ENCODE peak calls at places on chromosomes 3 and 15, in four cellular contexts. J is IMR-90, N is tibial artery, T is suprapubic skin. I is an unnamed sample.

GRCh38 chr3:36649078-36649477 is 115.3 kb downstream of the DCLK3 start:
- DNase-seq in J (no peak), N (no peak), T (no peak), I (no peak)

GRCh38 chr3:32443471-32443870 is 51.8 kb downstream of the CMTM7 start:
- DNase-seq in J (peak), N (no peak), T (no peak), I (no peak)

GRCh38 chr15:48473667-48474066 is 142.4 kb downstream of the DUT start:
- DNase-seq in J (no peak), N (no peak), T (no peak), I (no peak)

GRCh38 chr3:191383104-191383503 is 52.8 kb upstream of the UTS2B start:
- DNase-seq in J (peak), N (no peak), T (no peak), I (no peak)

GRCh38 chr3:43194490-43195115 is 88.7 kb upstream of the POMGNT2 start:
- DNase-seq in J (no peak), N (no peak), T (no peak), I (no peak)

GRCh38 chr15:92618121-92618520 is 37.5 kb downstream of the FAM174B start:
- DNase-seq in J (no peak), N (peak), T (no peak), I (no peak)

GRCh38 chr3:114411811-114412803 is 118.3 kb downstream of the TIGIT start:
- DNase-seq in J (peak), N (no peak), T (no peak), I (no peak)

GRCh38 chr3:172675371-172676193 is 35.3 kb downstream of the NCEH1 start:
- DNase-seq in J (peak), N (no peak), T (no peak), I (no peak)

GRCh38 chr3:32076566-32076965 is 29.9 kb upstream of the GPD1L start:
- DNase-seq in J (no peak), N (no peak), T (no peak), I (no peak)

GRCh38 chr3:182389041-182389815 is 404.1 kb upstream of the ATP11B start:
- DNase-seq in J (no peak), N (no peak), T (no peak), I (no peak)

GRCh38 chr3:169699070-169699469 is 35.6 kb upstream of the MECOM start:
- DNase-seq in J (peak), N (no peak), T (no peak), I (no peak)

GRCh38 chr3:180018588-180018987 is 18.1 kb downstream of the PEX5L start:
- DNase-seq in J (no peak), N (no peak), T (no peak), I (no peak)

GRCh38 chr3:148742127-148742526 is 44.4 kb downstream of the AGTR1 start:
- DNase-seq in J (no peak), N (no peak), T (no peak), I (no peak)

GRCh38 chr3:9552252-9552999 is 1.2 kb downstream of the LHFPL4 start:
- DNase-seq in J (peak), N (no peak), T (no peak), I (no peak)

GRCh38 chr15:94893091-94893490 is 661.7 kb downstream of the MCTP2 start:
- DNase-seq in J (no peak), N (no peak), T (no peak), I (no peak)

GRCh38 chr3:111212511-111212910 is 140.9 kb downstream of the NECTIN3 start:
- DNase-seq in J (no peak), N (no peak), T (no peak), I (no peak)

GRCh38 chr3:116930786-116931185 is 221.2 kb downstream of the TUSC7 start:
- DNase-seq in J (peak), N (no peak), T (no peak), I (no peak)

GRCh38 chr3:118882353-118882947 is 152.2 kb downstream of the IGSF11 start:
- DNase-seq in J (peak), N (peak), T (no peak), I (no peak)

GRCh38 chr3:169430687-169431404 is 232.7 kb downstream of the MECOM start:
- DNase-seq in J (peak), N (no peak), T (no peak), I (no peak)

GRCh38 chr3:23806322-23807160 is 786 bp downstream of the UBE2E1 start:
- DNase-seq in J (no peak), N (peak), T (peak), I (no peak)

GRCh38 chr3:45927881-45928280 is 15.4 kb upstream of the CXCR6 start:
- DNase-seq in J (peak), N (no peak), T (no peak), I (no peak)

GRCh38 chr3:10228248-10228950 is 19.9 kb upstream of the TATDN2 start:
- DNase-seq in J (no peak), N (no peak), T (no peak), I (no peak)

GRCh38 chr3:13689373-13690265 is 140.7 kb downstream of the FBLN2 start:
- DNase-seq in J (no peak), N (no peak), T (no peak), I (no peak)

GRCh38 chr3:46843508-46843907 is 19.7 kb downstream of the MYL3 start:
- DNase-seq in J (no peak), N (no peak), T (no peak), I (no peak)

GRCh38 chr3:67515778-67516177 is 138.6 kb downstream of the SUCLG2 start:
- DNase-seq in J (no peak), N (no peak), T (no peak), I (no peak)

GRCh38 chr3:42195879-42196330 is 70.1 kb downstream of the CCK start:
- DNase-seq in J (peak), N (no peak), T (no peak), I (no peak)

GRCh38 chr15:72585659-72586058 is 68.8 kb upstream of the GOLGA6B start:
- DNase-seq in J (peak), N (no peak), T (no peak), I (no peak)

GRCh38 chr15:92719024-92719423 is 63.4 kb upstream of the FAM174B start:
- DNase-seq in J (no peak), N (no peak), T (no peak), I (no peak)

GRCh38 chr3:137172703-137173102 is 214.9 kb downstream of the IL20RB start:
- DNase-seq in J (no peak), N (no peak), T (no peak), I (no peak)

GRCh38 chr3:10373686-10374261 is 52.9 kb upstream of the SEC13 start:
- DNase-seq in J (peak), N (no peak), T (no peak), I (no peak)

GRCh38 chr3:172192830-172193415 is 153.5 kb downstream of the FNDC3B start:
- DNase-seq in J (no peak), N (no peak), T (no peak), I (no peak)

DNA sequence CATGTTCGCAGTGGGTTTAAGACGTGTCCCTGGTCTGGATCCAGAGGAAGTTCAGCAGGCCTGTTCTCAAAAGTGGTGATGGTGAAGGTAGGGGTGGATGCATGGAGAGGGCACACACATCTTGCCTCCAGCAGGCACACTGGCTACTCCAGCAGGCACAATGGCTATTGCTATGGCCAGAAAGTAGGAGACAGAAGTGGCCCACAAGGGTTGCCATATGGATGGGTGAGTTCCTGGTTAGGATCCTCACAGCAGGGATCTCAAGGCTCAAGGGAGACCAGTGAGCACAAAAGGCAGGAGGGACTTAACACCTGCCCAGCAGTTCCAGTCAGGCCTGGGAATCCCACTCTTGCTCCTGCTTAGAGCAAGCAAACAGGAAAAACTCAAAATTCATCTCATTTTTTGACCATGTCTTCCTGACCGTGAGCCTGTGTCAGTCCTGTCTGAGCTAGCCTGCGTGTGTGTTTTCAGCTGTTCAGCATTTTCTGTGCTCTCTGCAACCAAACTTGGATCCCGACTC is 107.8 kb downstream of the LRIG1 start:
- DNase-seq in J (no peak), N (no peak), T (no peak), I (no peak)
- H3K4me3 ChIP-seq in J (no peak), N (no peak), T (no peak), I (no peak)

GRCh38 chr3:28345690-28346089 is 2.8 kb upstream of the ZCWPW2 start:
- DNase-seq in J (no peak), N (no peak), T (no peak), I (no peak)

GRCh38 chr3:28348286-28348636 is 260 bp upstream of the ZCWPW2 start:
- DNase-seq in J (peak), N (peak), T (peak), I (peak)

GRCh38 chr3:28347374-28348285 is 891 bp upstream of the ZCWPW2 start:
- DNase-seq in J (peak), N (no peak), T (no peak), I (no peak)

GRCh38 chr3:28349397-28350000 is 875 bp upstream of the AZI2 start:
- DNase-seq in J (peak), N (no peak), T (no peak), I (no peak)

GRCh38 chr3:28348637-28349396 is at the start of the genes AZI2 and ZCWPW2:
- DNase-seq in J (peak), N (peak), T (peak), I (no peak)
- TF ChIP-seq CTCF in J (peak), N (peak), T (no peak), I (peak)

DNA sequence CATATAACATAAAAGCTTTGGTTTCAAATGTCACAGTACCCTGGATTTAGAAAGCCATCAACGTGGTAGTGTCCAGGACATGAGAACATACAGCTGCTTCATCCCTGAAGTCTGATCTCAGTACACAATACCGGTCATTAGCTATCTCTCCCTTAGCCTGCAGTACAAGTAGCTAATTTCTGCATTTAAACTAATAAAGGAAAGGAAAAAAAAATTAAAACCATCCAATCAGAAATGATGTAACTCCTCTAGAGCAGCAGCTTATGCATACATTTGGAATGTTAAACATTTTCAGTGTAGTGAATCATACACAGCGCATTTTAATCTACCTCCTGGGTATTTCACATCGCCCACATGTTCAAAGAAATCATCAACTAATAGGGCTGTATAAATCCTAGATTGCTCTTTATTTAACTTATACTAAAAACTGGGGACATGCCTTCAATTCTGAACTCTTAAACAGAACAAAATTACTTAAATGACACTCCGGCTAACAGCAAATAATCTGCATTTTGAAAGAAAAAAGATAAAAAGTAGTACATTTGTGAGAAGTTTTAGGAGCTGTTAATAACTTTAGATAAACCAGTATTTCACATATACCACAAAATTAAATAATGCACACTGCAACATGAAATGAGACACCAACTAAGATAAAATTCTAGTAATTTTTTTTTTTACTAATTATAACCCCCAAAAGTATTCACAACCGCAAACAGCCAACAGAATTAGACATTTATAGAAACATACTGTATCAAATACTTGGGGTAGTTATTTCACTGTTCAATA is 3.7 kb downstream of the IGF2BP2 start:
- DNase-seq in J (peak), N (no peak), T (no peak), I (no peak)
- H3K27ac ChIP-seq in J (peak), N (no peak), T (no peak), I (no peak)

GRCh38 chr15:85543741-85544155 is 163.3 kb downstream of the AKAP13 start:
- DNase-seq in J (no peak), N (peak), T (peak), I (no peak)
- H3K4me3 ChIP-seq in J (no peak), N (no peak), T (peak), I (no peak)

GRCh38 chr3:50890688-50891344 is 216.1 kb downstream of the DOCK3 start:
- DNase-seq in J (no peak), N (no peak), T (no peak), I (no peak)

GRCh38 chr3:50885070-50885469 is 210.3 kb downstream of the DOCK3 start:
- DNase-seq in J (no peak), N (no peak), T (no peak), I (no peak)

DNA sequence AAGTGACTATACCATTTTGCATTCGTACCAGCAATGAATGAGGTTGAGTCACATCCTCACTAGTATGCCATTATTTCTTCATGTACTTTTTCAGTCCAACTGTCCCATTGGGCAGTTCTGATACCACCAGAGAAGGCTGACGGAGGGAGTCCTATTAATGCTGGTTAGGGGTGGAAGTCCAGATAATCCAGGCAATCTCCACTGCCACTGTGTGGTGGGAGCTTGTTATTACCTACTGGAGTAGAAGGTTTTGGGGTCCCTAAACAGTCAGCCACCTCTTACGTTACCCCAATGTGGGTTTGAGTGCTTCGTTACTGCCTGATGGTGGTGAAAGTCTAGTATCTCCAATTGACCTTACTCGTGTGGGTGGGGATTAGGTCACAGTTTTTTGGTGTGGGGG is 210.8 kb downstream of the DOCK3 start:
- DNase-seq in J (no peak), N (no peak), T (no peak), I (no peak)
- TF ChIP-seq CTCF in J (no peak), N (peak), T (no peak), I (no peak)

DNA sequence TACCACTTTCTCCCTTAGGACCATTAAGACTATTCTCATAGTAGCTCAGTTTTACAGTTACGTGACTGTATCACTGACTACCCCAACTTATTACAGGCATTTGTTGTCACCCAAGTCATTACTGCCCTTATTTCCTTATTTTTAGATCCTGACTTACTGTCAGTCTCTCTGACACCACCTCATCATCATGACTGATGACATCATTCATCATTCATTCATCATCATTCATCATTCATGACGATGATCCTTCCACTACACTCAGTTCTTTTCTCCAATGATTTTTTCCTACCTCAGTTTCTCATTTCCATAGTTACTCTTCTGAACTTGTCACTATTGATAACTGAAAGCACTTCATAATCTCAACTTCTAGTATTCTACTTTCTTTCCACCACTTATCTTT is 83.8 kb downstream of the ADAM10 start:
- DNase-seq in J (no peak), N (no peak), T (no peak), I (no peak)
- H3K27ac ChIP-seq in J (no peak), N (no peak), T (no peak), I (no peak)

DNA sequence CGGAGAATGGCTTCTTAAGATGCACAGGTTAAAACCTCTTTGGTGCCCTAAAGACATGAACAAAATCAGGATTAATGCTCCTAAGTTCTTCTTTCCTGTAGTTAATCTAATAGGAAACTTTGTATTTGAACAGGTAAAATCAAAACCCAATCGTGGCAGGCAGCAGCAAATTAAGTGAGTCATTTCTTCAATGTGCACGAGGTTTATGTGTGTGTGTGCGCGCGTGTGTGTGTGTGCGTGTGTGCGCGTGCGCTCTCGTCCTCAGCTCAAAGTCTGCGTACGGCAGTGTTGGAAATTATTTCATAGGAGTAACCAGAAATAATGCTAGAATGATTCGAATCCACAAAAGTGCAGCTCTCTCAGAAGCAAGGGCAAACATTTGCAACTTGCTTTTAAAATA is 905 bp downstream of the FAM81A start:
- DNase-seq in J (no peak), N (no peak), T (no peak), I (no peak)
- H3K4me3 ChIP-seq in J (no peak), N (peak), T (peak), I (peak)

GRCh38 chr3:100732435-100732834 is 23.1 kb downstream of the TFG start:
- DNase-seq in J (no peak), N (no peak), T (no peak), I (no peak)

GRCh38 chr3:100740207-100740606 is 30.9 kb downstream of the TFG start:
- DNase-seq in J (no peak), N (no peak), T (no peak), I (no peak)

DNA sequence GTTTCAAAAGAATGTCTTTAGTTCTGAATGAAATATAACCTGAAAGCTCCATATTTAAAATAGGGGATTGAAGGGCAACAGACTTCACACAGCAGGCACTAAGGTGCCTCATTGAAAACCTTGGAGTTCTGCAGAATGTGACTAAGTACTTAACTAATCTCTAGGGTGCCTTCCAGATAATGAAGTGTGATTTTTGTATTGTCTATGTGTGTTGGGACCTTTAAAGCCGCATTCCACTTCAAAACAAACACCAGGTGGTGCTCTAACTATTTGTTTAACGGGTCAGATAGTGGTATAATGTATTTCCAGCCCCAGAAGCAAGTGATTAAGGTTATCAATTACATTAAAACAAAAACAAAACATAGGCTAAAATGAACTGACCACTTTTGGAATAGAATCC is 28.0 kb downstream of the TFG start:
- DNase-seq in J (peak), N (no peak), T (no peak), I (no peak)
- TF ChIP-seq CTCF in J (peak), N (peak), T (no peak), I (no peak)

DNA sequence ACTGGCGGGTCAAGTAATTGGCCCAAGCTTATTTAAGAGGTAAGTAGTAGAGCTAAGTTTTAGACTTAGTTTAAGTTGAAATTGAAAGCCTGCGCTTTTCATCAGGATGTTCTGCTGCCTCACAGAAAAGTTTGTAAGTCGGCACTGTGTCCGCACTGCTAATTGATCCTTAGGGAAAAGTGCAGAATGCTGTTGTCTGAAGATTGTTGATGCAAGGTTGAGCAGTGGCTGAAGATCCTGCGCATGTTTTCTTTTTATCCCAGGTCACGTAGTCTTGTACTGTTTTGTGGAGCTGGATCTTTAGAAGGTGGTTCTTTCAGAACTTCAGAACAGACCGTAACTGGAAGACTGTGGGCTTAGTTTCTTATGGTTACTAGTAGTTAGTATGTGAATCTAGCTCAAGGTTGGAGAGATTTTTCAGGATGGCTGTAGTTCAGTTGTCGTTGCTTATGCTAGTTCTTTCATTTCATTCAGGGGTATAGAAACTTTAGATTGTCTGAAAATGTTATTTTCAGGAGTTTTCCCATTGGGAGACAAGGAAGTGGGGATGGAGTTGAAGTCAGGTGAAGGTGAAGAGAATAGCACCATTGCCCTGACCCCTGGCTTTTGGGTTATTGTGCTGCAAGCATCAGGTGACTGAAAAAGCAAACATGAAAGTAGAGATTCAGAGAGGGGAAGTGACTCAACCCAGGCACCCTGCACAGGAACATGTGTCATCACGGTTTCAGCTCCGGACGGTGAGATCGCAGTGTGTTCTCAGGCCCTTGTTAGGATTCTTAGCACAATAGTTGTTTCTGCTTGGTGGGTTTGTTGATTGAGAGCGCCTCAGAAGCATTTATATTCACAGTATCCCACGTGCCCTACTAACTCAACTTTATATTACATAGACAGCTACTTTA is 32.8 kb downstream of the AKAP13 start:
- DNase-seq in J (peak), N (peak), T (peak), I (peak)
- H3K27ac ChIP-seq in J (no peak), N (no peak), T (peak), I (peak)

I was measured in vagina.